ENCODE peak calls at places on chromosomes 11 and 22, in six cellular contexts. One of them, this sample, is unnamed.

GRCh38 chr22:38973289-38974169 is 8.6 kb upstream of the APOBEC3B start:
- DNase-seq in HepG2: peak
- DNase-seq in endothelial cell of umbilical vein: peak
- DNase-seq in GM12878: no peak
- DNase-seq in A549: peak
- DNase-seq in K562: peak
- DNase-seq in this sample: peak

GRCh38 chr11:118374729-118375128 is 15.3 kb downstream of the UBE4A start:
- DNase-seq in GM12878: no peak
- DNase-seq in endothelial cell of umbilical vein: no peak
- DNase-seq in HepG2: no peak
- DNase-seq in K562: no peak
- DNase-seq in A549: no peak
- DNase-seq in this sample: no peak

GRCh38 chr22:37465721-37466120 is 20.5 kb downstream of the MFNG start:
- DNase-seq in K562: no peak
- DNase-seq in HepG2: no peak
- DNase-seq in GM12878: no peak
- DNase-seq in endothelial cell of umbilical vein: no peak
- DNase-seq in A549: no peak
- DNase-seq in this sample: no peak

GRCh38 chr11:115267228-115267627 is 237.0 kb downstream of the CADM1 start:
- DNase-seq in K562: no peak
- DNase-seq in endothelial cell of umbilical vein: no peak
- DNase-seq in HepG2: no peak
- DNase-seq in A549: no peak
- DNase-seq in GM12878: no peak
- DNase-seq in this sample: no peak

GRCh38 chr22:32810241-32811133 is 9.0 kb downstream of the TIMP3 start:
- DNase-seq in endothelial cell of umbilical vein: no peak
- DNase-seq in A549: no peak
- DNase-seq in GM12878: no peak
- DNase-seq in HepG2: no peak
- DNase-seq in K562: no peak
- DNase-seq in this sample: no peak

GRCh38 chr11:898160-898517 is 12.5 kb downstream of the CHID1 start:
- DNase-seq in endothelial cell of umbilical vein: peak
- DNase-seq in A549: peak
- DNase-seq in HepG2: peak
- DNase-seq in GM12878: no peak
- DNase-seq in K562: no peak
- DNase-seq in this sample: peak

GRCh38 chr11:2447951-2448650 is 3.3 kb downstream of the KCNQ1 start:
- DNase-seq in endothelial cell of umbilical vein: no peak
- DNase-seq in A549: no peak
- DNase-seq in K562: no peak
- DNase-seq in GM12878: no peak
- DNase-seq in HepG2: no peak
- DNase-seq in this sample: no peak

GRCh38 chr11:64226507-64227051 is 505 bp downstream of the NUDT22 start:
- DNase-seq in A549: no peak
- DNase-seq in HepG2: peak
- DNase-seq in K562: peak
- DNase-seq in GM12878: no peak
- DNase-seq in endothelial cell of umbilical vein: no peak
- DNase-seq in this sample: peak

GRCh38 chr11:57777969-57778317 is 16.3 kb downstream of the CTNND1 start:
- DNase-seq in endothelial cell of umbilical vein: peak
- DNase-seq in K562: no peak
- DNase-seq in HepG2: peak
- DNase-seq in GM12878: no peak
- DNase-seq in A549: peak
- DNase-seq in this sample: no peak

GRCh38 chr11:95711162-95711944 is 78.2 kb downstream of the FAM76B start:
- DNase-seq in GM12878: peak
- DNase-seq in HepG2: no peak
- DNase-seq in endothelial cell of umbilical vein: no peak
- DNase-seq in K562: no peak
- DNase-seq in A549: no peak
- DNase-seq in this sample: no peak

GRCh38 chr22:23222875-23223565 is 42.7 kb downstream of the BCR start:
- DNase-seq in A549: no peak
- DNase-seq in K562: peak
- DNase-seq in HepG2: no peak
- DNase-seq in endothelial cell of umbilical vein: no peak
- DNase-seq in GM12878: no peak
- DNase-seq in this sample: no peak

GRCh38 chr11:70727899-70728620 is 329.7 kb downstream of the CTTN start:
- DNase-seq in A549: no peak
- DNase-seq in K562: no peak
- DNase-seq in HepG2: no peak
- DNase-seq in endothelial cell of umbilical vein: no peak
- DNase-seq in GM12878: no peak
- DNase-seq in this sample: no peak

GRCh38 chr11:100445231-100445735 is 241.8 kb upstream of the ARHGAP42 start:
- DNase-seq in GM12878: no peak
- DNase-seq in K562: no peak
- DNase-seq in endothelial cell of umbilical vein: peak
- DNase-seq in A549: no peak
- DNase-seq in HepG2: no peak
- DNase-seq in this sample: no peak

GRCh38 chr22:42929838-42930155 is 72.7 kb upstream of the ARFGAP3 start:
- DNase-seq in GM12878: no peak
- DNase-seq in A549: no peak
- DNase-seq in endothelial cell of umbilical vein: no peak
- DNase-seq in K562: no peak
- DNase-seq in HepG2: no peak
- DNase-seq in this sample: no peak

GRCh38 chr11:34344410-34345011 is 13.3 kb downstream of the ABTB2 start:
- DNase-seq in GM12878: no peak
- DNase-seq in endothelial cell of umbilical vein: no peak
- DNase-seq in A549: no peak
- DNase-seq in HepG2: no peak
- DNase-seq in K562: no peak
- DNase-seq in this sample: no peak
- TF ChIP-seq MYC in GM12878: no peak
- TF ChIP-seq MYC in endothelial cell of umbilical vein: no peak
- TF ChIP-seq MYC in A549: no peak
- TF ChIP-seq MYC in HepG2: no peak
- TF ChIP-seq MYC in K562: no peak
- TF ChIP-seq MYC in this sample: no peak

DNA sequence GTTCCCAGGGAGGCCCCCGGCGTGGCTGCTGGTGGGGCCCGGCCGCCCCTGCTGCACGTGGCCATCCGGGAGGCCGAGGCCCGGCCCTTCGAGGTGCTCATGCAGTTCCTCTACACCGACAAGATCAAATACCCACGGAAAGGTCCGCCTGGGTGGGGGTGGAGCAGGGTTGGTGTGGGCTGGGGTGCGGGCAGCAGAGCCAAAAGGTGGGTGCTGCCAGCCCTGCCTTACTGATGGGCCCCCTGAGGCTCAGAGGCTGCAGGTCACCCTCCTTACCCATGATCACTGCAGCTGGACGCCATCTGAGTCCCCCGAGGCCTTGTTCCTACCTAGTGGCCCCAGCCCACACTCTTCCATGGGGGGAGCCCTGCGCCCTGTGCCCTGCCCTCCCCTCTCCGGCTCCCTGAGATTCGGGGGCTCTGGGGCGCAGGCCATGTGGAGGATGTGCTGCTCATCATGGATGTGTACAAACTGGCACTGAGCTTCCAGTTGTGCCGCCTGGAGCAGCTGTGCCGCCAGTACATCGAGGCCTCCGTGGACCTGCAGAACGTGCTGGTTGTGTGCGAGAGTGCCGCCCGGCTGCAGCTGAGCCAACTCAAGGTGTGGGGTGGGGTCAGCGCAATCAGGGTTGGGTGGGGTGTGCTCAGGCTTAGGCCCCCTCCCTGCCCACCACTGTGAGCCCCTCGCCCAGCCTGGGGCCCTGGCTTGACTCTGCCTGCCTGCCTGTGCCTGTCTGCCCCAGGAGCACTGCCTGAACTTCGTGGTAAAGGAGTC is 7.6 kb downstream of the THAP7 start:
- DNase-seq in HepG2: no peak
- DNase-seq in endothelial cell of umbilical vein: no peak
- DNase-seq in K562: no peak
- DNase-seq in GM12878: no peak
- DNase-seq in A549: no peak
- DNase-seq in this sample: no peak
- TF ChIP-seq POLR2A in HepG2: no peak
- TF ChIP-seq POLR2A in endothelial cell of umbilical vein: no peak
- TF ChIP-seq POLR2A in K562: no peak
- TF ChIP-seq POLR2A in GM12878: no peak
- TF ChIP-seq POLR2A in A549: no peak
- TF ChIP-seq POLR2A in this sample: no peak

GRCh38 chr11:31816467-31817053 is 5.4 kb upstream of the PAX6 start:
- DNase-seq in K562: peak
- DNase-seq in endothelial cell of umbilical vein: no peak
- DNase-seq in HepG2: no peak
- DNase-seq in GM12878: no peak
- DNase-seq in A549: no peak
- DNase-seq in this sample: no peak
- TF ChIP-seq MYC in K562: no peak
- TF ChIP-seq MYC in endothelial cell of umbilical vein: no peak
- TF ChIP-seq MYC in HepG2: no peak
- TF ChIP-seq MYC in GM12878: no peak
- TF ChIP-seq MYC in A549: no peak
- TF ChIP-seq MYC in this sample: no peak

DNA sequence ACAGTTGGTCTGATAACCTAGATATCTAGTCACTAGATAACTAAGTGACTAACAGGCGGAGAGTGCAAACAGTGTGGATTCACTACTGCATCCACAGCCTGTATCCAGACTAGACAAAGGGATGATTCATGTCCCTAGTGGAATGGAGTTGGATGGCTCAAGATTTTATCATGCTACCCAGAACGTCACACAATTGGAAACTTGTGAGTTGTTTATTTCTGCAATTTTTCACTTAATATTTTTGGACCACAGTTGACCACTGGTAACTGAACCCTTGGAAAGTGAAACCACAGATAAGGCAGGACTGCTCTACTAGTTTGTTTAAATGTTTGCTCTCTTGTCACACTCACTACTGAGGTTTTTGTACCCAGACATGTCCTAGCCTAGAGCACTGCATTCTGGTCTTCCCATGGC is 76.0 kb downstream of the UBASH3B start:
- DNase-seq in HepG2: peak
- DNase-seq in endothelial cell of umbilical vein: no peak
- DNase-seq in K562: no peak
- DNase-seq in A549: peak
- DNase-seq in GM12878: no peak
- DNase-seq in this sample: no peak
- TF ChIP-seq POLR2A in HepG2: no peak
- TF ChIP-seq POLR2A in endothelial cell of umbilical vein: no peak
- TF ChIP-seq POLR2A in K562: no peak
- TF ChIP-seq POLR2A in A549: no peak
- TF ChIP-seq POLR2A in GM12878: no peak
- TF ChIP-seq POLR2A in this sample: no peak

DNA sequence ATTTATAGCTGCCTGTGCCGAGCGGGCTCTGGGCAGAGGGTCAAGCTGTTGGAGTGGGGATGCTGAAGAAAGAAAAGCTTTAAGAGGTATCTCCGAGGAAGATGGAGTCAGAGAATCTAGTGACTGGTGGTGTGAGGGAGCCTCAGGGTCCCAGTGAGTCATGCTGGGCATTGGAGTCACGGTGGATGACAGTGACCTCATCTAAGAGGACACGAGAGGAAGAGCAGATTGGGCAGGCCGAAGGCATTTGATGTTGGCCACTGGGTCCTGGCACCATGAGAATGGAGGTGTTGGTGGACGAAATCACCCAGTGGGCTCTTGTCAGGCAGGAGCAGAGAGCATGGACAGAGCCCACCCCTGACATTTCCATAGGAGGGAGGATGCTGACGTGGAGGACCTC is 68.4 kb downstream of the TBC1D22A start:
- DNase-seq in GM12878: no peak
- DNase-seq in K562: no peak
- DNase-seq in A549: peak
- DNase-seq in HepG2: no peak
- DNase-seq in endothelial cell of umbilical vein: no peak
- DNase-seq in this sample: no peak
- TF ChIP-seq MYC in GM12878: no peak
- TF ChIP-seq MYC in K562: no peak
- TF ChIP-seq MYC in A549: no peak
- TF ChIP-seq MYC in HepG2: no peak
- TF ChIP-seq MYC in endothelial cell of umbilical vein: no peak
- TF ChIP-seq MYC in this sample: no peak

DNA sequence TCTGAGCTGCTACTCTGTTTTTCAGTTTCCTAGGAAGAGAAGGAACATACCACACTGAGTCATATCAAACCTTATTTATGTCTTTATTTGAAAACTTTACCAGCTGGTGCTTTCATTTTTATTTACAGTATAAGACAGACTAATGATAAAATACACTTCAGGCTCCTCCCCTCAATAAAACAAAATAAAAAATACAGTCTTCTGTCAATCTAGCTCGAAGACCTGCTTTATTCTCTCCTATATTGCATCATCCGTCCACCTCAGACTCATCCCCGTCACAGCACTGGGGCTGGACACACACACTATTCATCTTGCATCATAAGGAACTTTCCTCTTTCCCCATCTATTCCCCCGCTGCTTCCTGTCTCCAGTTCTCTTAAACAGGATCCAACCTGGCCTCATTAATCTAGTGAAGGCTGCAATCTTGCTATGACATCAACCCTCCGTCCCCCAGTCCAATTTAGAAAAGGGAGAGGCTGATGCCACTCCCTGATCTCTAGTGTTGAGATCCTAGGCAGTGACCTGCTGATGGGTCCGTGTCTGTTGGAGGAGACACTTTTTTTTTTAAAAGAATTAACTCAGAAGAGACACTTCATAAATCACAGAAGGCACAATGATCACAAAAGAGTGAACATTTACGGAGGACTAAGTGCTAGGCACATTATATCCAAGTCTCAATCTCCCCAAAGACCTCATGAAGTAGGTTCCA is 1.1 kb downstream of the XBP1 start:
- DNase-seq in GM12878: no peak
- DNase-seq in HepG2: peak
- DNase-seq in endothelial cell of umbilical vein: peak
- DNase-seq in A549: peak
- DNase-seq in K562: peak
- DNase-seq in this sample: peak
- TF ChIP-seq POLR2A in GM12878: peak
- TF ChIP-seq POLR2A in HepG2: peak
- TF ChIP-seq POLR2A in endothelial cell of umbilical vein: no peak
- TF ChIP-seq POLR2A in A549: no peak
- TF ChIP-seq POLR2A in K562: no peak
- TF ChIP-seq POLR2A in this sample: no peak

GRCh38 chr22:22079404-22080148 is 97.0 kb upstream of the TOP3B start:
- DNase-seq in endothelial cell of umbilical vein: no peak
- DNase-seq in K562: no peak
- DNase-seq in GM12878: no peak
- DNase-seq in A549: no peak
- DNase-seq in HepG2: no peak
- DNase-seq in this sample: no peak
- TF ChIP-seq MYC in endothelial cell of umbilical vein: no peak
- TF ChIP-seq MYC in K562: no peak
- TF ChIP-seq MYC in GM12878: no peak
- TF ChIP-seq MYC in A549: no peak
- TF ChIP-seq MYC in HepG2: no peak
- TF ChIP-seq MYC in this sample: no peak